ENCODE peak calls at places on chromosomes 11 and 22, in seven cellular contexts. P, I, M, H, Q, R and X are unnamed samples.

GRCh38 chr11:10407055-10407454 is 48.0 kb upstream of the AMPD3 start:
- DNase-seq in P (no peak), I (peak; percentile 35), M (no peak), H (no peak), Q (peak; percentile 61), R (no peak), X (no peak)

GRCh38 chr22:38707346-38707745 is 1.6 kb downstream of the GTPBP1 start:
- DNase-seq in P (peak; percentile 56), I (peak; percentile 52), M (peak; percentile 49), H (no peak), Q (no peak), R (no peak), X (no peak)

GRCh38 chr11:112082729-112083128 is 3.8 kb downstream of the TIMM8B start:
- DNase-seq in P (no peak), I (peak; percentile 24), M (no peak), H (peak; percentile 28), Q (peak; percentile 54), R (no peak), X (no peak)

GRCh38 chr11:5581014-5581413 is 337 bp downstream of the OR52B6 start:
- DNase-seq in P (no peak), I (no peak), M (no peak), H (no peak), Q (no peak), R (no peak), X (no peak)

GRCh38 chr22:35952576-35952975 is 76.0 kb downstream of the RBFOX2 start:
- DNase-seq in P (no peak), I (no peak), M (no peak), H (no peak), Q (no peak), R (no peak), X (no peak)

GRCh38 chr11:105149477-105149876 is 9.9 kb upstream of the CARD18 start:
- DNase-seq in P (no peak), I (no peak), M (no peak), H (no peak), Q (no peak), R (no peak), X (no peak)

GRCh38 chr11:111413849-111414248 is 34.8 kb upstream of the POU2AF1 start:
- DNase-seq in P (no peak), I (no peak), M (no peak), H (no peak), Q (no peak), R (no peak), X (no peak)

GRCh38 chr11:1654388-1655167 is 25.0 kb downstream of the KRTAP5-5 start:
- DNase-seq in P (peak; percentile 49), I (no peak), M (no peak), H (no peak), Q (no peak), R (no peak), X (no peak)

GRCh38 chr11:118046964-118047700 is 29.7 kb upstream of the TMPRSS4 start:
- DNase-seq in P (no peak), I (no peak), M (no peak), H (no peak), Q (no peak), R (no peak), X (no peak)

GRCh38 chr11:117097567-117098268 is 510 bp downstream of the SIK3 start:
- DNase-seq in P (peak; percentile 70), I (peak; percentile 61), M (peak; percentile 45), H (no peak), Q (no peak), R (no peak), X (no peak)

GRCh38 chr22:42931421-42932196 is 74.5 kb upstream of the ARFGAP3 start:
- DNase-seq in P (no peak), I (peak; percentile 76), M (no peak), H (no peak), Q (no peak), R (no peak), X (no peak)

GRCh38 chr22:47072642-47072967 is 310.2 kb downstream of the TBC1D22A start:
- DNase-seq in P (no peak), I (no peak), M (no peak), H (no peak), Q (no peak), R (no peak), X (no peak)

GRCh38 chr11:109132539-109132938 is 289.5 kb upstream of the C11orf87 start:
- DNase-seq in P (no peak), I (peak; percentile 6), M (no peak), H (no peak), Q (no peak), R (no peak), X (no peak)

GRCh38 chr11:47184711-47185304 is 1.4 kb downstream of the PACSIN3 start:
- DNase-seq in P (peak; percentile 70), I (no peak), M (no peak), H (no peak), Q (no peak), R (no peak), X (no peak)

DNA sequence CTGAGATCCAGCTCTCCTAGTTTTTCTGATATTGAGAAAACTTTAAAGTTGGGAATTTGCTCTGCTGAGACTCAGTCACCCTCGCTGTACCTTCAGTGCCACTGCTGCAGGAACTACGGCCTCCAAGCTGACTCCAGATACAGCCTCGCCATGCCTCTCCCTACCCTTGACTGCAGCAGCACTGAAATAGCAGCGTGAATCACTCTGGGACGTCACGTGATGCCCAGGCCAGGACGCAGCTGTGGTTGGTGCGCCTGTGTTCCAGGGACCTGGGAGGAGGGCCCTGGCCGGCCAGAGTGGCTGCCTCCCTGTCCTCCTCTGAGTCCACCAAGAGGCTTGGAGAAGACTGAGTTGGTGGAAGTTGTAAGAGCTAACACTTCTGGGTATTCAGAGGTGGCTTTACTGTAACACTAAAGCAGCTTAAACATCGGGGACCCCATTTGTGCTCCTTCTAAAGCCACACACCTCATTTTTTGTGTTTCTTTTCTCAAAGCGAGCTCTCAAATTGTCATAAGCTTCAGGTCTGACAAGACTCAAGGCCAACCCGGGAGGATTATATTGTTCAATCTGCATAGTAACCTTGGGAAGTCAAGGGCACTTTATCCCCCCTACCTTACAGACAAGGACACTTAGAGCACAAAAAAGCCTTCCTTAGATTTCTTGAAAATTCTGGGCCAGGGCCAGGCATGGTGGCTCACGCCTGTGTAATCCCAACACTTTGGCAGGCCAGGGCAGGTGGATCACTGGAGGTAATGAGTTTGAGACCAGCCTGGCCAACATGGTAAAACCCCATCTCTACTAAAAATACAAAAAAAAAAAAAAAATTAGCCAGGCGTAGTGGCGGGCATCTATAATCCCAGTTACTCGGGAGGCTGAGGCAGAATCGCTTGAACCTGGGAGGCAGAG is 4.2 kb upstream of the STIP1 start:
- DNase-seq in P (peak; percentile 95), I (peak; percentile 96), M (peak; percentile 94), H (peak; percentile 72), Q (peak; percentile 94), R (peak; percentile 62), X (no peak)
- H3K4me3 ChIP-seq in P (no peak overlapping the region), I (peak overlapping the region; percentile 47), M (no peak overlapping the region), H (no peak overlapping the region), Q (peak overlapping the region; percentile 17), R (peak overlapping the region; percentile 9), X (no peak overlapping the region)

DNA sequence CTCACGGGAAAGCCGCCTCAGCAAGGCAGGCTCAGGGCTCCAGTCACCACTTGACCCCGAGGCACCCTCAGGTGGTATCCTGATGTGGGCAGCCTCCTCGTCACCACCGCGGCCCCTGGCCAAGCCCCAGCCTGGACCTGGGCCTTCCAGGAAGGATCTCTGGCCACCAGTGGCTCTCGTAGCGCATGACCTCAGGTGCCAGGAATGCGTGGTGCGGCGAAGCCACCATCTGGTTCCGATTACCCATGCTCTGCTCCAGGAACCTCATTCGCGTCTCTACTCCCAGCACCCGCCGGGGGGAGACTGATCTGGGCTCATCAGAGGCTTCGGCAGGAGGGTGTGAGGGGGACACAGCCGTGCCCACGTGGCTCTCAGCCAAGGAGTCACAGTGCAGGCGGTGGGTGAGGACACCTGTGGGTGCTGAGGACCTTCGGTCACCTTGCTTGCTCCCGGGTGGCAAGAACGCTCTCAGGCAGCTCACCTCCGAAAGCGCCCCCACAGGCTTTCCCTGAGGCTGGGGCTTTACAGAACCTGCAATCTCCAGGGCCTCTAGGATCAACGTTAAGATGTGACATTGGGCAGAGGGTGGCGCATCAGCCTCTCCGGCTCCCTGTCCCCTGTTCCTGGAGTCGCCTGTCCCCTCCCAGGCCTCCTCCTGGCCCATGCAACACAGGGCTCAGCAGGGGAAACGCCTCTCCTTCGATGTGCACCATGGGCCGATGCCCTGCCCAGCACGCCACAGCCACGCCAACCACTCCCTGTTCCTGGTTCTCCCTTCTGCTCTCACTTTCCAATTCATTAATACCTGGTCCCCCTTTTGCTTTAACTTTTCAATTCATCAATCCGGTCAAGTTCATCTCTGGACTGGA is 39.0 kb downstream of the TBX1 start:
- DNase-seq in P (peak; percentile 69), I (no peak), M (no peak), H (peak; percentile 92), Q (peak; percentile 74), R (peak; percentile 95), X (no peak)
- TF ChIP-seq CTCF in P (peak; percentile 3), I (no peak), M (no peak), H (peak; percentile 36), Q (peak; percentile 40), R (peak; percentile 17), X (no peak)

DNA sequence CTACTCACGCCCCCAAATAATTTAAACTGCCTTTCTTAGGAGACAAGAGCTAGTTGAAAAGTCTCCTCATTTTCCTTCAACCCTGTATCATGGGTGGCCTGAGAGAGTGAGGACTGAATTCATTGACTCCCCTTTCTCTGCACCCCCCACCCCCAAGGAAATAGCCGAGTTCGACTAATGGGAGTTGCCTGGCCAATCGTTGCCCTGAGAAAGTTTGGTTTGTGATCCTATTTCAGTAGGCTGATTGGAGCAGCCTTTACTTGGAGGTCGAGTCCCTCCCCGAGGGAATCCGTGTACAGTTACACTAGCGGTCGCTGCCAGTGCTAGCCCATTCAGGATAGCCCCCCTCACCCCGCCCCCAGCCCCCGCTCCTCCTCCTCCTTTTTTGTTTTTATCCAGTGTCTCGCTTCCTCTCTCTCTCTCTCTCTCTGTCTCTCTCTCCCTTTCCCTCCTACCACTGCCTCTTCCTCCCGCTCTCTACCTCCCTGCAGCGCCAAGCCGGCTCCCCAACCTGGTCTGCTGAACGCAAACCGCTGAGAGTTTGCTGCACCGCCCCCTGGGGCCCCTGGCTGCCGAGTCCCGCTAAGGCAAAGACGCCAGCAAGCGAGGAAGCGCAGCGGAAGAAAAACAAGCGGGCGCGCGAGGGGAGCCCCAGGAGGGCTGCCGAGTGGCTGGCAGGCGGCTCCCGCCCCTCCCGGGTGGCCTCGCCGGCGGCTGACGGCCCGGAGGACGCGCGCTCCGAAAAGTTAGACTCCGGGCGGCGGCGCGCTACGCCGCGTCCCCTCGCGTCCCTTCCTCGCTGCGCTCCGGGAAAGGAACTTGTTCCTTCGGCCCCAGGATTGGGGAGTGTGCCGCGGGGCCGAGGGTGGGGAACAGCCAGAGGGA is at the start of gene GRAMD1B:
- DNase-seq in P (peak; percentile 77), I (peak; percentile 93), M (peak; percentile 38), H (peak; percentile 70), Q (peak; percentile 66), R (peak; percentile 56), X (no peak)
- H3K4me3 ChIP-seq in P (peak within 1 kb of the TSS; percentile 88), I (peak within 1 kb of the TSS; percentile 63), M (peak within 1 kb of the TSS; percentile 62), H (peak within 1 kb of the TSS; percentile 82), Q (peak within 1 kb of the TSS; percentile 71), R (peak within 1 kb of the TSS; percentile 56), X (peak within 1 kb of the TSS; percentile 21)

DNA sequence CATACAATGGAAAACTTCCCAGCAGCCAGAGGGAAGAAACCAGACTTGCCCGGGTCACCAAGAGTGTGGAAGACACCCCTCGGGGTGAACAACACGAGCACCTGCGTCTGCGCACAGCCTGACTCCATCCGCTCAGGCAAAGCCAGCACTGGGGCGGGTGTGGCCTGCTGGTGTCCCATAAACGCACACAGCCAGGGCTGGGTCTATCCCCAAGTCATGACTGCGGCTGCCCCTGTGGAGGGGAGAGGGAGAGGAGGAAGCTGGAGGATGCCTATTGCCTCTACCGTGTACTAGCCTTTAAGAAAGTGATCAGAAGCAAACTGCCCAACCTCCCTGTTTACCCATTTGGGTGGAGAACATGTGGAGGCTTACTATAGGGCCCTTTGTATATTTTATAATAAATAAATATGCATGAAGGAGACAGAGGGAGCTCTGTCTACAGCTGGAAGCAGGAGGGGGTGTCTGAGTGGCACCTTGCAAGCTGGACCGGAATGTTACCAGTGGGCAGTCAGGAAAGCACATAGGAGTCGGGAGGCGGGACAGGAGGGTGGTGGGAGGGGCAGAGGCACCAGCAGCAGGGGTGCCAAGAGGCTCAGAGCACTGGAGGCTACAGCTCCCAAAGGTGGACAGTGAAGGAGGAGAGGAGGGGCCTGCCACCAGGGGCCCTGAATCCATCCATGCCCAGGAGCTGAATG is 79.6 kb downstream of the PHF21B start:
- DNase-seq in P (no peak), I (no peak), M (no peak), H (no peak), Q (no peak), R (no peak), X (no peak)
- TF ChIP-seq CTCF in P (no peak), I (no peak), M (no peak), H (no peak), Q (no peak), R (no peak), X (no peak)